ENCODE peak calls at places on chromosomes 5 and 9, in seven cellular contexts. One of them, this sample, is unnamed.

GRCh38 chr9:114607671-114608524 is 3.2 kb upstream of the TMEM268 start:
- DNase-seq in mucosa of descending colon: no peak
- DNase-seq in astrocyte of the spinal cord: no peak
- DNase-seq in Peyer's patch: no peak
- DNase-seq in PC-3: no peak
- DNase-seq in cardiac muscle cell: no peak
- DNase-seq in progenitor cell of endocrine pancreas: no peak
- DNase-seq in this sample: no peak

GRCh38 chr9:131279927-131280530 is 3.7 kb upstream of the FAM78A start:
- DNase-seq in PC-3: no peak
- DNase-seq in progenitor cell of endocrine pancreas: no peak
- DNase-seq in mucosa of descending colon: no peak
- DNase-seq in astrocyte of the spinal cord: no peak
- DNase-seq in Peyer's patch: peak
- DNase-seq in cardiac muscle cell: no peak
- DNase-seq in this sample: no peak

GRCh38 chr9:8095531-8096223 is 296.1 kb upstream of the DMAC1 start:
- DNase-seq in astrocyte of the spinal cord: no peak
- DNase-seq in progenitor cell of endocrine pancreas: no peak
- DNase-seq in Peyer's patch: no peak
- DNase-seq in mucosa of descending colon: no peak
- DNase-seq in cardiac muscle cell: no peak
- DNase-seq in PC-3: no peak
- DNase-seq in this sample: no peak

GRCh38 chr9:107239474-107239873 is 43.6 kb upstream of the RAD23B start:
- DNase-seq in cardiac muscle cell: no peak
- DNase-seq in PC-3: peak
- DNase-seq in Peyer's patch: no peak
- DNase-seq in progenitor cell of endocrine pancreas: no peak
- DNase-seq in mucosa of descending colon: no peak
- DNase-seq in astrocyte of the spinal cord: no peak
- DNase-seq in this sample: no peak

GRCh38 chr5:158590936-158591863 is 508.5 kb downstream of the EBF1 start:
- DNase-seq in PC-3: peak
- DNase-seq in cardiac muscle cell: peak
- DNase-seq in astrocyte of the spinal cord: peak
- DNase-seq in mucosa of descending colon: no peak
- DNase-seq in progenitor cell of endocrine pancreas: no peak
- DNase-seq in Peyer's patch: no peak
- DNase-seq in this sample: no peak

GRCh38 chr5:154881986-154882385 is 23.6 kb downstream of the CNOT8 start:
- DNase-seq in Peyer's patch: no peak
- DNase-seq in cardiac muscle cell: no peak
- DNase-seq in PC-3: no peak
- DNase-seq in astrocyte of the spinal cord: no peak
- DNase-seq in progenitor cell of endocrine pancreas: no peak
- DNase-seq in mucosa of descending colon: no peak
- DNase-seq in this sample: no peak

GRCh38 chr5:79070002-79070567 is 518 bp downstream of the BHMT2 start:
- DNase-seq in astrocyte of the spinal cord: no peak
- DNase-seq in mucosa of descending colon: no peak
- DNase-seq in PC-3: no peak
- DNase-seq in Peyer's patch: no peak
- DNase-seq in progenitor cell of endocrine pancreas: no peak
- DNase-seq in cardiac muscle cell: no peak
- DNase-seq in this sample: no peak

GRCh38 chr5:74575741-74576538 is 64.6 kb downstream of the ENC1 start:
- DNase-seq in cardiac muscle cell: no peak
- DNase-seq in astrocyte of the spinal cord: peak
- DNase-seq in PC-3: peak
- DNase-seq in progenitor cell of endocrine pancreas: no peak
- DNase-seq in mucosa of descending colon: no peak
- DNase-seq in Peyer's patch: no peak
- DNase-seq in this sample: no peak

GRCh38 chr5:122882836-122883235 is 37.4 kb downstream of the SNX24 start:
- DNase-seq in Peyer's patch: no peak
- DNase-seq in progenitor cell of endocrine pancreas: no peak
- DNase-seq in cardiac muscle cell: no peak
- DNase-seq in astrocyte of the spinal cord: peak
- DNase-seq in mucosa of descending colon: no peak
- DNase-seq in PC-3: peak
- DNase-seq in this sample: no peak

GRCh38 chr5:68368686-68369359 is 153.3 kb downstream of the PIK3R1 start:
- DNase-seq in progenitor cell of endocrine pancreas: no peak
- DNase-seq in Peyer's patch: no peak
- DNase-seq in cardiac muscle cell: no peak
- DNase-seq in astrocyte of the spinal cord: peak
- DNase-seq in PC-3: peak
- DNase-seq in mucosa of descending colon: no peak
- DNase-seq in this sample: no peak

GRCh38 chr5:122195784-122196394 is 66.5 kb downstream of the ZNF474 start:
- DNase-seq in mucosa of descending colon: no peak
- DNase-seq in progenitor cell of endocrine pancreas: no peak
- DNase-seq in PC-3: peak
- DNase-seq in astrocyte of the spinal cord: peak
- DNase-seq in Peyer's patch: no peak
- DNase-seq in cardiac muscle cell: peak
- DNase-seq in this sample: no peak

GRCh38 chr5:180172447-180173197 is 36.4 kb downstream of the RASGEF1C start:
- DNase-seq in PC-3: no peak
- DNase-seq in mucosa of descending colon: no peak
- DNase-seq in progenitor cell of endocrine pancreas: no peak
- DNase-seq in cardiac muscle cell: peak
- DNase-seq in Peyer's patch: no peak
- DNase-seq in astrocyte of the spinal cord: no peak
- DNase-seq in this sample: no peak

GRCh38 chr9:113996531-113997001 is 81.5 kb downstream of the AMBP start:
- DNase-seq in PC-3: no peak
- DNase-seq in mucosa of descending colon: no peak
- DNase-seq in cardiac muscle cell: no peak
- DNase-seq in progenitor cell of endocrine pancreas: no peak
- DNase-seq in astrocyte of the spinal cord: no peak
- DNase-seq in Peyer's patch: peak
- DNase-seq in this sample: peak

GRCh38 chr5:158988987-158989624 is 110.6 kb downstream of the EBF1 start:
- DNase-seq in mucosa of descending colon: no peak
- DNase-seq in astrocyte of the spinal cord: no peak
- DNase-seq in Peyer's patch: no peak
- DNase-seq in PC-3: no peak
- DNase-seq in cardiac muscle cell: no peak
- DNase-seq in progenitor cell of endocrine pancreas: no peak
- DNase-seq in this sample: no peak

GRCh38 chr9:108434502-108434901 is 421.3 kb downstream of the ACTL7B start:
- DNase-seq in Peyer's patch: no peak
- DNase-seq in mucosa of descending colon: no peak
- DNase-seq in cardiac muscle cell: no peak
- DNase-seq in progenitor cell of endocrine pancreas: no peak
- DNase-seq in astrocyte of the spinal cord: no peak
- DNase-seq in PC-3: no peak
- DNase-seq in this sample: no peak

GRCh38 chr9:122426723-122427122 is 51.0 kb downstream of the OR1J1 start:
- DNase-seq in cardiac muscle cell: no peak
- DNase-seq in astrocyte of the spinal cord: no peak
- DNase-seq in Peyer's patch: no peak
- DNase-seq in progenitor cell of endocrine pancreas: no peak
- DNase-seq in mucosa of descending colon: no peak
- DNase-seq in PC-3: no peak
- DNase-seq in this sample: no peak

DNA sequence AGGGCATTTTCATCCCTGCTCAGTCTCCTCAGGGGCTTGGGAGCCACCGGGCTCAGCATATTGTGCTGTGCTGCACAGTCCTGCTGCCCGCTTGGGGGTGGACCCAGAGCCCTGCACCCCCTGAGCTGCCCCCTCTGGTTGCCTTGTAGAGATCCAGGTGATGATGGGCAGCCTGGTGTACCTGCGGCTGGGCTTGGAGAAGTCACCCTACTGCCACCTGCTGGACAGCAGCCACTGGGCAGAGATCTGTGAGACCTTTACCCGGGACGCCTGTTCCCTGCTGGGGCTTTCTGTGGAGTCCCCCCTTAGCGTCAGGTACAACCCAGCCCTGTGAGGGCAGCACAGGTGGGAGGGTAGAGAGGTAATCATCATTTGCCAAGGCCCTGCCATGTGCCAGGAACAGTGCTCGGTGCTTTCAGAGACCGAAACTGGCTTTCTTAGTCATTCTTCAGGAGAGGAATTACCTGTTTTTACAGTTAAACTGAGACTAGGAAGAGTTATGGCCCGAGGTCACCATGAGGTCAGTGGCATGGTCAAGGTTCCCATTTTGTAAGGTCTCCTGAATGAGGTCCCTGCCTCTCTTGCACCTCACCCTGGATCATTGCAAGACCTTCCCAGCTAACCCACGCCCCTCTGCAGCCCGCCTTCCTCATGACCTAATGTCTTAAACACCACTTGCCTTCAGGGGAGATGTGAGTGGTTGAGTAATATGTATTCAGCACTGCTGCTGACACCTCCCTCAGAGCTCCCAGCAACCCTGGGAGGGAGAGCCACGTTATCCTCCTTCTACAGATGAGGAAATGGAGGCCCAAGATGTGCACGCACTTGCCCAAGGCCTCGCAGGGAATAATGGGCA is 7.5 kb downstream of the NHP2 start:
- DNase-seq in astrocyte of the spinal cord: peak
- DNase-seq in PC-3: peak
- DNase-seq in Peyer's patch: peak
- DNase-seq in cardiac muscle cell: peak
- DNase-seq in mucosa of descending colon: peak
- DNase-seq in progenitor cell of endocrine pancreas: peak
- DNase-seq in this sample: peak
- TF ChIP-seq CTCF in astrocyte of the spinal cord: peak
- TF ChIP-seq CTCF in PC-3: peak
- TF ChIP-seq CTCF in Peyer's patch: peak
- TF ChIP-seq CTCF in cardiac muscle cell: peak
- TF ChIP-seq CTCF in mucosa of descending colon: peak
- TF ChIP-seq CTCF in progenitor cell of endocrine pancreas: peak
- TF ChIP-seq CTCF in this sample: peak

GRCh38 chr5:31845351-31845750 is 206.4 kb downstream of the PDZD2 start:
- DNase-seq in PC-3: no peak
- DNase-seq in cardiac muscle cell: no peak
- DNase-seq in progenitor cell of endocrine pancreas: no peak
- DNase-seq in astrocyte of the spinal cord: peak
- DNase-seq in mucosa of descending colon: no peak
- DNase-seq in Peyer's patch: no peak
- DNase-seq in this sample: no peak

GRCh38 chr5:31847354-31847753 is 208.4 kb downstream of the PDZD2 start:
- DNase-seq in PC-3: no peak
- DNase-seq in progenitor cell of endocrine pancreas: no peak
- DNase-seq in Peyer's patch: no peak
- DNase-seq in cardiac muscle cell: no peak
- DNase-seq in mucosa of descending colon: no peak
- DNase-seq in astrocyte of the spinal cord: no peak
- DNase-seq in this sample: no peak

GRCh38 chr5:31846934-31847333 is 208.0 kb downstream of the PDZD2 start:
- DNase-seq in progenitor cell of endocrine pancreas: no peak
- DNase-seq in cardiac muscle cell: no peak
- DNase-seq in mucosa of descending colon: no peak
- DNase-seq in PC-3: no peak
- DNase-seq in astrocyte of the spinal cord: no peak
- DNase-seq in Peyer's patch: no peak
- DNase-seq in this sample: no peak

GRCh38 chr5:31844615-31845345 is 205.8 kb downstream of the PDZD2 start:
- DNase-seq in Peyer's patch: no peak
- DNase-seq in cardiac muscle cell: no peak
- DNase-seq in astrocyte of the spinal cord: no peak
- DNase-seq in mucosa of descending colon: no peak
- DNase-seq in progenitor cell of endocrine pancreas: no peak
- DNase-seq in PC-3: peak
- DNase-seq in this sample: no peak
- TF ChIP-seq CTCF in Peyer's patch: no peak
- TF ChIP-seq CTCF in cardiac muscle cell: no peak
- TF ChIP-seq CTCF in astrocyte of the spinal cord: peak
- TF ChIP-seq CTCF in mucosa of descending colon: no peak
- TF ChIP-seq CTCF in progenitor cell of endocrine pancreas: no peak
- TF ChIP-seq CTCF in PC-3: peak
- TF ChIP-seq CTCF in this sample: no peak

DNA sequence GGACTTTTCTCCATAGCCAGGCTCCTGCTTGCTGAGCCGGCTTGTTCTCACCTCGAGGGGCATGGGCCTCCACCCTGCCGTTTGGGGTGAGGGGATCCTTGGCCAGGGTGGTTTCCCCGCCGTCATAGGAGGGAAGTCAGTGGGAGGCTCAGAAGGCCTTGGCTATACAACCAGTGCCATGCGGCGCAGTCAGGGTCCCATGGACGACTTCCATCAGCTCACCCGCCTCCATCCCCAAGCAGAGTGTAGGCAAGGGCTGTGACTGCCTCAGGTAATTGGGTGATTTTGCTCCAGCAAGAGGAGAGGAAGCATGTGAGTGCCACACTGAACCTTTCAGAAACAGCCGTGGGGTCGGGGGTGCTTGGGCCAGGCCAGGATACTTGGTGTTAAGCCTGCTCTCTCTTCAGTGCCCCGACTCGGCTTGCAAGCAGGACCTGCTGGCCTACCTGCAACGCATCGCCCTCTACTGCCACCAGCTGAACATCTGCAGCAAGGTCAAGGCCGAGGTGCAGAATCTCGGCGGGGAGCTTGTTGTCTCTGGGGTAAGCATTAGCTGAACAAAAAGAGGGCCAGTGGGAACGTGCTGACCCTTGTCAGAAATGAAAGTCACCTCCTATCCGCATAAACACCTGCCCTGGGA is 57.2 kb upstream of the LRRTM2 start:
- DNase-seq in cardiac muscle cell: no peak
- DNase-seq in mucosa of descending colon: peak
- DNase-seq in progenitor cell of endocrine pancreas: no peak
- DNase-seq in PC-3: no peak
- DNase-seq in astrocyte of the spinal cord: no peak
- DNase-seq in Peyer's patch: no peak
- DNase-seq in this sample: no peak
- TF ChIP-seq CTCF in cardiac muscle cell: no peak
- TF ChIP-seq CTCF in mucosa of descending colon: no peak
- TF ChIP-seq CTCF in progenitor cell of endocrine pancreas: peak
- TF ChIP-seq CTCF in PC-3: no peak
- TF ChIP-seq CTCF in astrocyte of the spinal cord: no peak
- TF ChIP-seq CTCF in Peyer's patch: no peak
- TF ChIP-seq CTCF in this sample: no peak

GRCh38 chr5:163309850-163310365 is 127.5 kb upstream of the CCNG1 start:
- DNase-seq in mucosa of descending colon: no peak
- DNase-seq in Peyer's patch: no peak
- DNase-seq in progenitor cell of endocrine pancreas: no peak
- DNase-seq in astrocyte of the spinal cord: no peak
- DNase-seq in cardiac muscle cell: no peak
- DNase-seq in PC-3: no peak
- DNase-seq in this sample: no peak

GRCh38 chr5:163310992-163311391 is 126.4 kb upstream of the CCNG1 start:
- DNase-seq in astrocyte of the spinal cord: no peak
- DNase-seq in progenitor cell of endocrine pancreas: no peak
- DNase-seq in mucosa of descending colon: no peak
- DNase-seq in PC-3: no peak
- DNase-seq in Peyer's patch: no peak
- DNase-seq in cardiac muscle cell: no peak
- DNase-seq in this sample: no peak

GRCh38 chr5:163305655-163306054 is 131.7 kb upstream of the CCNG1 start:
- DNase-seq in cardiac muscle cell: no peak
- DNase-seq in progenitor cell of endocrine pancreas: no peak
- DNase-seq in Peyer's patch: no peak
- DNase-seq in PC-3: no peak
- DNase-seq in astrocyte of the spinal cord: no peak
- DNase-seq in mucosa of descending colon: no peak
- DNase-seq in this sample: no peak

GRCh38 chr5:163306421-163306820 is 131.0 kb upstream of the CCNG1 start:
- DNase-seq in progenitor cell of endocrine pancreas: no peak
- DNase-seq in cardiac muscle cell: peak
- DNase-seq in PC-3: peak
- DNase-seq in Peyer's patch: no peak
- DNase-seq in astrocyte of the spinal cord: peak
- DNase-seq in mucosa of descending colon: no peak
- DNase-seq in this sample: no peak
- TF ChIP-seq CTCF in progenitor cell of endocrine pancreas: peak
- TF ChIP-seq CTCF in cardiac muscle cell: peak
- TF ChIP-seq CTCF in PC-3: peak
- TF ChIP-seq CTCF in Peyer's patch: no peak
- TF ChIP-seq CTCF in astrocyte of the spinal cord: no peak
- TF ChIP-seq CTCF in mucosa of descending colon: peak
- TF ChIP-seq CTCF in this sample: no peak

This sample was measured in activated B cell treated with CpG ODN at 0.5 μM for 24 hours.